ENCODE peak calls at places on chromosomes 12 and 14, in eight cellular contexts. O is prostate gland, T is HCT116, B is A549, I is H7, S is left ventricle myocardium inferior, G is upper lobe of right lung, P is right lobe of liver. K is an unnamed sample.

GRCh38 chr12:20588057-20588456 is 107.1 kb upstream of the SLCO1C1 start:
- DNase-seq in O (no peak), T (no peak), B (no peak), I (no peak), S (no peak), G (no peak), P (no peak), K (no peak)

GRCh38 chr12:102957339-102958050 is at the start of gene ASCL1:
- DNase-seq in O (no peak), T (no peak), B (peak), I (peak), S (no peak), G (no peak), P (no peak), K (no peak)

GRCh38 chr14:46818147-46818546 is 166.6 kb upstream of the RPL10L start:
- DNase-seq in O (no peak), T (no peak), B (no peak), I (no peak), S (no peak), G (no peak), P (no peak), K (no peak)

GRCh38 chr14:21041676-21042433 is at the start of gene RNASE7:
- DNase-seq in O (peak), T (no peak), B (no peak), I (no peak), S (no peak), G (no peak), P (no peak), K (no peak)

GRCh38 chr14:100292301-100292775 is 13.9 kb downstream of the SLC25A29 start:
- DNase-seq in O (no peak), T (no peak), B (no peak), I (peak), S (no peak), G (peak), P (no peak), K (no peak)

GRCh38 chr12:64268409-64268808 is 46.3 kb upstream of the KICS2 start:
- DNase-seq in O (no peak), T (no peak), B (no peak), I (no peak), S (no peak), G (no peak), P (no peak), K (no peak)

GRCh38 chr12:72448089-72448488 is 175.9 kb downstream of the TRHDE start:
- DNase-seq in O (no peak), T (no peak), B (no peak), I (no peak), S (no peak), G (no peak), P (no peak), K (no peak)

GRCh38 chr14:88995437-88996198 is 171.2 kb downstream of the TTC8 start:
- DNase-seq in O (no peak), T (no peak), B (peak), I (no peak), S (no peak), G (no peak), P (no peak), K (no peak)

GRCh38 chr14:70036665-70037064 is 152.1 kb downstream of the SLC8A3 start:
- DNase-seq in O (no peak), T (no peak), B (peak), I (no peak), S (no peak), G (no peak), P (no peak), K (no peak)

GRCh38 chr14:65937804-65938316 is 525.3 kb downstream of the FUT8 start:
- DNase-seq in O (no peak), T (no peak), B (no peak), I (no peak), S (no peak), G (no peak), P (no peak), K (no peak)

GRCh38 chr14:89564291-89564957 is 147.4 kb upstream of the FOXN3 start:
- DNase-seq in O (no peak), T (no peak), B (no peak), I (no peak), S (no peak), G (no peak), P (no peak), K (no peak)

GRCh38 chr12:65962921-65963883 is 138.9 kb downstream of the HMGA2 start:
- DNase-seq in O (no peak), T (peak), B (peak), I (peak), S (no peak), G (no peak), P (no peak), K (no peak)

GRCh38 chr12:10364839-10365681 is 24.8 kb downstream of the KLRK1 start:
- DNase-seq in O (peak), T (peak), B (peak), I (peak), S (peak), G (no peak), P (no peak), K (peak)

GRCh38 chr12:80937391-80938238 is at the start of gene LIN7A:
- DNase-seq in O (peak), T (no peak), B (peak), I (peak), S (peak), G (peak), P (peak), K (peak)

GRCh38 chr12:80938397-80938796 is 663 bp upstream of the LIN7A start:
- DNase-seq in O (no peak), T (no peak), B (no peak), I (no peak), S (no peak), G (no peak), P (no peak), K (no peak)

GRCh38 chr12:80935076-80935475 is 2.7 kb downstream of the LIN7A start:
- DNase-seq in O (no peak), T (no peak), B (no peak), I (no peak), S (no peak), G (no peak), P (no peak), K (no peak)

GRCh38 chr12:80936353-80936641 is 1.4 kb downstream of the LIN7A start:
- DNase-seq in O (no peak), T (no peak), B (no peak), I (no peak), S (no peak), G (no peak), P (no peak), K (peak)

GRCh38 chr12:80936642-80937390 is 918 bp downstream of the LIN7A start:
- DNase-seq in O (peak), T (peak), B (peak), I (peak), S (peak), G (peak), P (peak), K (peak)
- H3K4me3 ChIP-seq in O (peak), T (peak), B (peak), I (peak), S (peak), G (peak), P (peak), K (peak)

GRCh38 chr12:57111046-57111698 is at the start of gene STAT6:
- DNase-seq in O (peak), T (no peak), B (peak), I (peak), S (peak), G (peak), P (peak), K (peak)

GRCh38 chr12:57110189-57111045 is 745 bp downstream of the STAT6 start:
- DNase-seq in O (peak), T (no peak), B (peak), I (peak), S (peak), G (peak), P (peak), K (peak)

GRCh38 chr12:57112492-57113294 is 1.5 kb upstream of the STAT6 start:
- DNase-seq in O (no peak), T (no peak), B (no peak), I (no peak), S (no peak), G (no peak), P (no peak), K (no peak)

GRCh38 chr12:57107456-57107855 is 3.7 kb downstream of the STAT6 start:
- DNase-seq in O (no peak), T (no peak), B (no peak), I (peak), S (no peak), G (no peak), P (no peak), K (no peak)

DNA sequence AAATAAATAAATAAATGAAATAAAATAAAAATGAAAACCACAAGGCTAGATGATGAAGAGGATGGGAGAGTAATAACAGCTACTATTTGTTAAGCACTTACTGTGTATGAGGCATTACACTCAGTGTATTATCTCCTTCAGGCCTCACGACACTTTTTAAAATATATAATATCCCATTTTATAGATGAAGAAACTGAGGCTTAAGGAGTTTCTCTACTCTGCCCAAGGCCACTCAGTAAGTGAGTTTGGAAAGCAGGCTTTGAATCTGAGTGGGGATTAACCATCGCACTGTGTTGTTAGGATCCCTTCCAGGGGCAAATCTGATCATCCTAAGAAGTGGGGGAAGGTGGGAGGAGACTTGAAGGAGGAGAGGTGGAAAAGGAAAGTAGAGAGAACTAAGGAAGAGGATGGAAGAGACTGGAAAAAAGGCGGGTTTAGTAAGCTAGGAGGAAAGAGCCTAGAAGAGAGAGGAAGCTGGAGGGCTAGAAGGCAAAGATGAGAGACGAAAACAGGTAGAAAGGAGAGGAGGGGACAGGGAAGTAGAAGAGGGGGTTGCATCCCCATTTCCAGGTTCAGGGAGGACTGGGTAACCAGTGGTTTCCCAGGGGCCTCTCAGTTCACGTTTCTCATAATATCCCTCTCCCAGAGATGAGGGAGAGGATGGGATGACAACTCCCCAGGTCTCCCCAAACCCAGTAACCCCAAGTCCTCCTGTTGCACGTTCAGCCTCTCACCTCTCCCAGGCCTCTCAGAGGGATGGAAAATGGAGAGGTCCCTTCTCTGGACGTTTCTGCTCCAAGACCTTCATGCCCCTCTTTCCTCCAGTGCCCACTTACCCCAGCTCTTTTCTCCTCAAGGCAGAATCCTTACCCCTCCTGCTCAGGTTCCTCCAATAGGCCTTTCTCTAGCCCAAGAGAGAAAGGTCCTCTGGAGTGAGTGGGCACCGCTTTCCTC is 1.7 kb downstream of the STAT6 start:
- DNase-seq in O (no peak), T (no peak), B (no peak), I (peak), S (no peak), G (no peak), P (no peak), K (no peak)
- H3K4me3 ChIP-seq in O (peak), T (peak), B (peak), I (peak), S (peak), G (peak), P (peak), K (no peak)

DNA sequence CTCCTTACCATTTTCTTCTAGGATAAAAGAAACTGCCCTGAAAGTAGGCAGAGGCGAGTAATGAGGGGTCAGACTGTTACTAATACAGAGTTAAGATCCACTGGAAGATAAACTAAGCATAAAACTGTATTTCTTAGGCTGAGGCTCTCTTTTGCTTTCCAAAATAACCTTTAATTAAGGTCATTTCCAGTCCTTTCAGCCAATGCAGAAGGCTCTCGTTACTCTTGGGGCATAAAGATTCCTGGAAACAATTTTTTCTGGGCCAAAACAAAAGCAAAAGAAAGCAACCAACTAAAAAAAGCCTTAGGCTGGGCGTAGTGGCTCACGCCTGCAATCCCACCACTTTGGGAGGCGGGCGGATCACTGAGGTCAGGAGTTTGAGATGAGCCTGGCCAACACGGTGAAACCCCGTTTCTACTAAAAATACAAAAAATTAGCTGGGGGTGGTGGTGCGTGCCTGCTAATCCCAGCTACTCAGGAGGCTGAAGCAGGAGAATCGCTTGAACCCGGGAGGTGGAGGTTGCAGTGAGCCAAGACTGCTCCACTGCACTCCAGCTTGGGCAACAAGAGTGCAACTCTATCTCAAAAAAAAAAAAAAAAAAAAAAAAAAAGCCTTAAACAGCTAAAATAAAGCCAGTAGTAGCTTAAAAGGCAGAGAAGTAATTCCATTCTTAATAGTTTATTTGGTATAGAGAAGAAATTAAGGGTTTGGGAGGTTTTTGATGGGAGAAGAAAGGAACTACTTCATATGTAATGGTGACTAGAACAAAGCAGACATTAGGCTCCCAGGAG is 68.9 kb upstream of the STAC3 start:
- DNase-seq in O (no peak), T (no peak), B (no peak), I (no peak), S (no peak), G (no peak), P (no peak), K (peak)
- H3K4me3 ChIP-seq in O (no peak), T (no peak), B (no peak), I (no peak), S (peak), G (no peak), P (no peak), K (no peak)

GRCh38 chr12:116495260-116495659 is 63.9 kb upstream of the MAP1LC3B2 start:
- DNase-seq in O (peak), T (peak), B (peak), I (no peak), S (no peak), G (no peak), P (no peak), K (no peak)

GRCh38 chr12:116498471-116498870 is 60.7 kb upstream of the MAP1LC3B2 start:
- DNase-seq in O (no peak), T (no peak), B (no peak), I (no peak), S (no peak), G (no peak), P (no peak), K (no peak)

GRCh38 chr12:116492703-116493324 is 66.4 kb upstream of the MAP1LC3B2 start:
- DNase-seq in O (no peak), T (peak), B (peak), I (no peak), S (no peak), G (no peak), P (no peak), K (no peak)

GRCh38 chr12:116502141-116502725 is 56.9 kb upstream of the MAP1LC3B2 start:
- DNase-seq in O (no peak), T (no peak), B (no peak), I (no peak), S (no peak), G (no peak), P (no peak), K (no peak)

GRCh38 chr12:116497051-116497529 is 62.1 kb upstream of the MAP1LC3B2 start:
- DNase-seq in O (peak), T (peak), B (no peak), I (peak), S (no peak), G (no peak), P (no peak), K (no peak)
- H3K4me3 ChIP-seq in O (no peak), T (no peak), B (no peak), I (no peak), S (no peak), G (no peak), P (no peak), K (no peak)

DNA sequence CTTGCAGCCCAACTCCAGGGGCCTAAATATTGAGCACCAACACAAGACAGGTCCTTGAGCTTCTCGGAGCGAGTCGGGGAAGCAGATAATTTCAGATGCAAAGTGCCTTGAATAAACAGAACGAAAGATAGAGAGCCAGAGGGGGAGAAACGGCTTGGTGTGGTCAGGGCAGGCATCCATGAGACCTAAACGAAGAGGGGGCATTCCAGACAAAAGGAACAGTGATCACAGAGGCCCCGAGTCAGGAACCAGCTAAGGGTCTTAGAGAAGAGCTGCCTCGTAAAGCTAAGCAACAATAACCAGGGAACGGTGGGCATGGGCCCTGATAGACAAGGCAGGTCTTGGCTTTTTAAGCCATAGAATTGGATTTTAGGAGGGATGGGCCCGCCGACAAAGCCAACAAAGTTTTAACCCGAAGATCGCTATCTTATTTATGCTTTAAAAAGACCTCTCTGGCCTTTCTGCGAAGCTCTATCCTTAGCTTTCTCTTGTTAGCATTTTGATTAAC is 421 bp upstream of the ACADS start:
- DNase-seq in O (no peak), T (no peak), B (no peak), I (no peak), S (no peak), G (no peak), P (no peak), K (no peak)
- H3K4me3 ChIP-seq in O (peak), T (peak), B (peak), I (peak), S (peak), G (peak), P (peak), K (peak)

GRCh38 chr12:93803408-93803807 is 126.2 kb downstream of the CRADD start:
- DNase-seq in O (peak), T (no peak), B (no peak), I (no peak), S (no peak), G (no peak), P (no peak), K (no peak)
- H3K4me3 ChIP-seq in O (no peak), T (no peak), B (no peak), I (no peak), S (peak), G (no peak), P (no peak), K (peak)